ENCODE peak calls at places on chromosomes 6 and 20, in nine cellular contexts. B is heart left ventricle; K is WERI-Rb-1; H is BJ; T is CD8-positive, alpha-beta T cell; G is AG10803; M is astrocyte of the spinal cord; N is upper lobe of right lung; O is OCI-LY7. E is an unnamed sample.

GRCh38 chr6:73722318-73723060 is 26.5 kb downstream of the CD109 start:
- DNase-seq in B (no peak), K (no peak), H (peak), T (no peak), G (peak), M (peak), N (no peak), O (no peak), E (peak)

GRCh38 chr6:8837343-8837742 is 402.0 kb upstream of the SLC35B3 start:
- DNase-seq in B (no peak), K (no peak), H (no peak), T (no peak), G (no peak), M (no peak), N (no peak), O (no peak), E (no peak)

GRCh38 chr6:163745566-163746400 is 331.3 kb downstream of the QKI start:
- DNase-seq in B (peak), K (no peak), H (peak), T (no peak), G (peak), M (peak), N (no peak), O (no peak), E (peak)

GRCh38 chr6:127971945-127972391 is 71.1 kb upstream of the THEMIS start:
- DNase-seq in B (no peak), K (no peak), H (peak), T (peak), G (peak), M (peak), N (no peak), O (no peak), E (peak)

GRCh38 chr6:81865712-81866111 is 113.2 kb upstream of the TENT5A start:
- DNase-seq in B (no peak), K (no peak), H (peak), T (no peak), G (peak), M (peak), N (no peak), O (no peak), E (peak)

GRCh38 chr6:35296931-35297330 is 687 bp upstream of the DEF6 start:
- DNase-seq in B (no peak), K (no peak), H (no peak), T (no peak), G (no peak), M (no peak), N (no peak), O (no peak), E (no peak)

GRCh38 chr6:76230711-76231110 is 158.2 kb upstream of the IMPG1 start:
- DNase-seq in B (no peak), K (peak), H (no peak), T (no peak), G (no peak), M (no peak), N (no peak), O (no peak), E (no peak)

GRCh38 chr6:27297857-27298730 is 14.0 kb downstream of the POM121L2 start:
- DNase-seq in B (no peak), K (no peak), H (no peak), T (no peak), G (peak), M (peak), N (no peak), O (no peak), E (peak)

GRCh38 chr6:119683022-119683421 is 333.5 kb upstream of the MAN1A1 start:
- DNase-seq in B (no peak), K (no peak), H (no peak), T (no peak), G (no peak), M (peak), N (no peak), O (no peak), E (no peak)

GRCh38 chr6:25171301-25171700 is 107.9 kb upstream of the CARMIL1 start:
- DNase-seq in B (no peak), K (no peak), H (no peak), T (no peak), G (no peak), M (no peak), N (no peak), O (no peak), E (no peak)

GRCh38 chr6:109260126-109260525 is 122.1 kb downstream of the CD164 start:
- DNase-seq in B (no peak), K (no peak), H (no peak), T (no peak), G (peak), M (peak), N (no peak), O (no peak), E (peak)
- TF ChIP-seq CTCF in B (no peak), K (no peak), H (no peak), T (no peak), G (no peak), M (no peak), N (no peak), O (no peak), E (no peak)

GRCh38 chr20:19811231-19811630 is 53.2 kb downstream of the RIN2 start:
- DNase-seq in B (no peak), K (no peak), H (no peak), T (no peak), G (no peak), M (no peak), N (no peak), O (no peak), E (no peak)

GRCh38 chr20:19807901-19808300 is 49.8 kb downstream of the RIN2 start:
- DNase-seq in B (no peak), K (no peak), H (no peak), T (no peak), G (peak), M (no peak), N (no peak), O (no peak), E (no peak)

GRCh38 chr20:19808498-19808897 is 50.4 kb downstream of the RIN2 start:
- DNase-seq in B (no peak), K (no peak), H (no peak), T (no peak), G (no peak), M (peak), N (no peak), O (no peak), E (no peak)

GRCh38 chr20:19809487-19809886 is 51.4 kb downstream of the RIN2 start:
- DNase-seq in B (no peak), K (no peak), H (no peak), T (no peak), G (no peak), M (peak), N (no peak), O (no peak), E (no peak)

DNA sequence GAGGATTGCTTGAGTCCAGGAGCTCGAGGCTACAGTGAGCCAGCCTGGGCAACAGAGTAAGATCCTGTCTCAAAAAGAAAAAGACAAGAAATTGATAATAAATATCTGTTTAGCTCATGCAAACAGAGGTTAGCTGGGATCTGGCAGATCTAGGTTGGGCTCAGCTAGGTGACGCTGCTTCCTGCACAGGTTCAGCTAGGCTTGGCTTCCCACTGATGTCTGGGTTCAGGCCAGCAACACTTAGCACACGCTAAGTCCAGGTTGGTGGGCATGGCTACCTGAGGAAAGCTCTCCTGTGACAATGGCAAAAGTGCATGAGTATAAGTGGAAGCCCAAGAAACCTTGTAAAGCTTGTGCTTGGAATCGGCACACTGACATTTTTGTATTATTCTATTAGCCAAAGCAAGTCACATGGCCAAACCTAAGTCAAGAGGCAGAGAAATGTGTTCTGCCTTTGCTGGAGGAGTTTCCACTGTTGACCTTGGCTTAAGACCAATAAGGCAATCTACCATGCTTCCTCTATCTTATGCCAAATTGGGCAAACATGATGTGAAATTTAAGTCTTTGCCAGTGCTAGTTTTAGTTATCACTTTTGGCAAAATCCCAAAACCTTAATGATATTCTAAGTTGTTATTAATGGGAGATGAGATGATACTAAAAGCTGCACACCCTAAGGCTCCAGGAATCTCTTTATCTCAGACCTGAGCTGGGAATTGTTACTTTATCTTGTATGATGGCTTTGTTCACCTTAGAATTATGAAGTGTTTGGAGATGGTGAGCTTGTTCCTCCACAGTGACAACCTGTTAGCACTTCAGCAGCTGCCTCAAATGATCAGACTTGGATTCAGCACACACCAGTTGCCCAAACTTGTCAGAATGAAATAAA is 49.0 kb downstream of the RIN2 start:
- DNase-seq in B (no peak), K (no peak), H (no peak), T (no peak), G (peak), M (peak), N (no peak), O (no peak), E (peak)
- H3K4me3 ChIP-seq in B (no peak), K (no peak), H (no peak), T (no peak), G (no peak), M (no peak), N (no peak), O (no peak), E (no peak)

GRCh38 chr6:107272246-107272645 is 156.9 kb upstream of the BEND3 start:
- DNase-seq in B (no peak), K (no peak), H (no peak), T (no peak), G (no peak), M (no peak), N (no peak), O (no peak), E (no peak)

GRCh38 chr6:107275330-107275865 is 160.1 kb upstream of the BEND3 start:
- DNase-seq in B (no peak), K (no peak), H (no peak), T (no peak), G (no peak), M (no peak), N (no peak), O (no peak), E (no peak)

GRCh38 chr6:107271208-107271790 is 156.0 kb upstream of the BEND3 start:
- DNase-seq in B (no peak), K (no peak), H (no peak), T (no peak), G (no peak), M (no peak), N (no peak), O (no peak), E (no peak)

GRCh38 chr6:107274288-107274687 is 159.0 kb upstream of the BEND3 start:
- DNase-seq in B (no peak), K (no peak), H (no peak), T (no peak), G (no peak), M (no peak), N (no peak), O (no peak), E (no peak)
- TF ChIP-seq CTCF in B (no peak), K (no peak), H (no peak), T (no peak), G (no peak), M (no peak), N (no peak), O (peak), E (no peak)

GRCh38 chr6:50821431-50822077 is 2.9 kb downstream of the TFAP2B start:
- DNase-seq in B (no peak), K (no peak), H (no peak), T (no peak), G (no peak), M (no peak), N (no peak), O (no peak), E (no peak)
- H3K4me3 ChIP-seq in B (no peak), K (no peak), H (no peak), T (no peak), G (no peak), M (no peak), N (no peak), O (no peak), E (no peak)

DNA sequence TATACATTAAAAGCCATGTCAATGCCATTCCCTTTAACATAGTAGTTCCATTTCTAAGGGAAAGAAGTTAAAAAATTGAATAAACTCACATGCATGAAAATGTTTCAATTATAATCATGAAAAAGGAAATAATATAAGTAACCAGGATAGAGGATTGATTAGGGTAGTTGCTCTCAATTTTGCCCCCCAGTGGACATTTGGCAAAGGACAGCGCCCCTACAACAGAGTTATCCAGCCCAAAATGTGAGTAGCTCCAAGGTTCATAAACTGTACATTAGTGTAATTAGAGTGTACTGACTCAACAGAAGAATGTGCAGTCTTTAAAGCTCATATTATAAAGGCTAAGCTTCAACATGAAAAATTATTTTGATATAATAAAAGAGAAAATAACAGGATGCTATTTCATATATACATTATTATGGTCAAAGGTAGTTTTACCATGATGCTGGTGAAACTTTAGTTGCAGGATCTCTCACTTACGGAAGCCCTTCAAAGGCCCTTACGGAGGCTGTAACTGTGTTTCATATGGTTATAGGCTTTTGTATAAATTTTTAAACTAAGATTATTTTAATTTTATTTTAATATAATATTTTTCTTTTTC is 403.4 kb downstream of the PLCB1 start:
- DNase-seq in B (no peak), K (peak), H (no peak), T (no peak), G (peak), M (no peak), N (no peak), O (peak), E (no peak)
- TF ChIP-seq CTCF in B (peak), K (peak), H (peak), T (no peak), G (peak), M (peak), N (peak), O (peak), E (peak)

GRCh38 chr6:108222504-108222903 is 38.3 kb downstream of the SNX3 start:
- DNase-seq in B (no peak), K (no peak), H (no peak), T (no peak), G (no peak), M (peak), N (no peak), O (no peak), E (peak)

GRCh38 chr6:108222064-108222463 is 38.8 kb downstream of the SNX3 start:
- DNase-seq in B (no peak), K (no peak), H (no peak), T (no peak), G (no peak), M (no peak), N (no peak), O (no peak), E (no peak)

DNA sequence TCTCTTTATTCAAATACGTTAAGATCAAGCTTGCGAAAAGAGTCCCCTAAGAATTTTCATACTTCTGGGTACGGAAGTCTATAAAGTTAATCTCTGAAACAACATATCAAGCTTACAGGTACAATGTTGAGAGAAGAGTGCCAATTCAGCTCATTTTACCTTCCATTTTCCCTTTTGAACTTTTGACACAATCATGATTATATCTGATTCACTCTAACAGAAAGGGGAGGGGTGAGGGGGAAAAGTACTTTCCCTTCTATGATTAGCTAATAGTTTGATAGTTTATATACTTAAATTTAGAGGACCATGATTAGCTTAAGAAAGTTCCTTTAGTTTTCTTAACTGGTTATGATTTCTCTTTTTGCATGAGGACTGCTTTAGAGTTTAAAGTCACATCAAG is 33.5 kb downstream of the SNX3 start:
- DNase-seq in B (no peak), K (no peak), H (no peak), T (no peak), G (no peak), M (no peak), N (no peak), O (no peak), E (no peak)
- H3K4me3 ChIP-seq in B (no peak), K (no peak), H (no peak), T (no peak), G (no peak), M (no peak), N (no peak), O (no peak), E (no peak)

E was measured in foreskin fibroblast.